ENCODE peak calls at places on chromosomes 1 and 21, in four cellular contexts. E is A549; U is stimulated activated CD4-positive, alpha-beta T cell treated with anti-CD3 and anti-CD28 coated beads, Interleukin-2, amount 100 ng/mL, for 48 hours; V is neuronal stem cell. T is an unnamed sample.

GRCh38 chr1:241639040-241639652 is 1.0 kb downstream of the CHML start:
- DNase-seq in V (peak), E (no peak), U (peak), T (no peak)

GRCh38 chr1:41666991-41667631 is 182.6 kb upstream of the EDN2 start:
- DNase-seq in E (no peak), U (peak), V (no peak), T (no peak)

GRCh38 chr1:44421374-44422028 is 16.4 kb downstream of the RNF220 start:
- DNase-seq in E (no peak), V (peak), U (no peak), T (no peak)

GRCh38 chr1:167455786-167456446 is 62.4 kb downstream of the CD247 start:
- DNase-seq in U (no peak), V (peak), E (no peak), T (no peak)

GRCh38 chr1:151547119-151547899 is 7.2 kb downstream of the TUFT1 start:
- DNase-seq in E (peak), V (peak), U (no peak), T (no peak)

GRCh38 chr1:207670997-207671396 is 26.1 kb downstream of the CR1L start:
- DNase-seq in U (no peak), E (no peak), V (no peak), T (no peak)

GRCh38 chr1:44805311-44806024 is 1.7 kb downstream of the DYNLT4 start:
- DNase-seq in V (no peak), U (no peak), E (no peak), T (no peak)

GRCh38 chr1:157154940-157155514 is 16.8 kb upstream of the ETV3 start:
- DNase-seq in V (no peak), U (no peak), E (no peak), T (no peak)

GRCh38 chr21:27713159-27714109 is 746.5 kb upstream of the ADAMTS5 start:
- DNase-seq in U (no peak), E (no peak), V (no peak), T (no peak)

GRCh38 chr1:151485685-151486255 is 25.4 kb upstream of the CGN start:
- DNase-seq in V (no peak), E (no peak), U (no peak), T (no peak)

GRCh38 chr1:59232209-59232608 is 64.7 kb upstream of the FGGY start:
- DNase-seq in E (no peak), U (no peak), V (no peak), T (no peak)

GRCh38 chr1:165512817-165513216 is 31.0 kb upstream of the LRRC52 start:
- DNase-seq in E (no peak), U (no peak), V (no peak), T (no peak)

GRCh38 chr1:38068220-38068979 is 21.8 kb upstream of the POU3F1 start:
- DNase-seq in V (no peak), E (no peak), U (no peak), T (peak)

GRCh38 chr1:32902535-32902920 is 1.3 kb upstream of the TMEM54 start:
- DNase-seq in V (no peak), U (no peak), E (no peak), T (no peak)

GRCh38 chr1:16204634-16205332 is 7.7 kb downstream of the ARHGEF19 start:
- DNase-seq in E (peak), U (no peak), V (no peak), T (no peak)

GRCh38 chr1:11550664-11551283 is 71.8 kb downstream of the DISP3 start:
- DNase-seq in V (peak), E (peak), U (peak), T (peak)

GRCh38 chr1:171645553-171646336 is 6.7 kb downstream of the MYOC start:
- DNase-seq in V (no peak), E (no peak), U (no peak), T (peak)

GRCh38 chr1:47523812-47524170 is 85.9 kb downstream of the FOXD2 start:
- DNase-seq in V (no peak), E (no peak), U (no peak), T (no peak)

GRCh38 chr1:3614755-3615742 is 3.7 kb upstream of the MEGF6 start:
- DNase-seq in E (peak), V (no peak), U (no peak), T (no peak)

GRCh38 chr1:58155418-58156123 is 391.0 kb downstream of the OMA1 start:
- DNase-seq in E (no peak), V (peak), U (no peak), T (no peak)

GRCh38 chr1:69123486-69123885 is 444.2 kb upstream of the LRRC7 start:
- DNase-seq in V (no peak), U (no peak), E (no peak), T (peak)

GRCh38 chr1:177431123-177431522 is 260.4 kb downstream of the BRINP2 start:
- DNase-seq in V (no peak), E (no peak), U (no peak), T (no peak)

GRCh38 chr1:157505481-157506272 is 46.6 kb downstream of the FCRL5 start:
- DNase-seq in U (peak), E (peak), V (peak), T (peak)

GRCh38 chr1:209895709-209896108 is 42.3 kb upstream of the SYT14 start:
- DNase-seq in V (no peak), U (no peak), E (no peak), T (no peak)

GRCh38 chr1:54255026-54255425 is 55.1 kb downstream of the MRPL37 start:
- DNase-seq in V (no peak), U (no peak), E (no peak), T (no peak)

GRCh38 chr1:67735806-67736627 is 51.0 kb downstream of the GADD45A start:
- DNase-seq in V (no peak), E (peak), U (peak), T (peak)

GRCh38 chr1:160810486-160810885 is 14.5 kb downstream of the LY9 start:
- DNase-seq in U (no peak), E (no peak), V (no peak), T (no peak)

T was measured in putamen.